ENCODE peak calls at places on chromosomes 1 and 21, in nine cellular contexts. O, B, D, T, E, J, M, N and R are unnamed samples.

GRCh38 chr1:4768553-4768952 is 114.1 kb downstream of the AJAP1 start:
- DNase-seq in M (peak), E (no peak), N (peak), B (no peak), O (no peak), D (no peak), J (no peak), T (no peak), R (no peak)

GRCh38 chr1:2941907-2942306 is 79.4 kb upstream of the ACTRT2 start:
- DNase-seq in O (no peak), B (no peak), N (no peak), D (no peak), T (no peak), E (no peak), J (no peak), M (no peak), R (no peak)

GRCh38 chr1:204286841-204287387 is 72.8 kb downstream of the PLEKHA6 start:
- DNase-seq in D (no peak), N (no peak), T (peak), B (no peak), M (no peak), J (peak), E (peak), O (peak), R (peak)

GRCh38 chr21:46253610-46254124 is 25.1 kb upstream of the LSS start:
- DNase-seq in J (no peak), E (no peak), O (no peak), M (no peak), D (no peak), T (peak), B (no peak), N (no peak), R (peak)

GRCh38 chr1:150577557-150578277 is 1.7 kb downstream of the MCL1 start:
- DNase-seq in M (no peak), D (no peak), O (no peak), T (peak), B (no peak), E (peak), J (no peak), N (peak), R (no peak)

GRCh38 chr1:203644661-203645510 is 18.3 kb downstream of the ATP2B4 start:
- DNase-seq in T (no peak), J (no peak), O (no peak), B (no peak), E (peak), M (peak), D (no peak), N (peak), R (no peak)

GRCh38 chr1:16618719-16619118 is 5.4 kb upstream of the NBPF1 start:
- DNase-seq in M (peak), N (no peak), D (peak), O (no peak), T (no peak), B (no peak), J (no peak), E (no peak), R (no peak)

GRCh38 chr1:56569661-56570060 is 9.7 kb downstream of the PLPP3 start:
- DNase-seq in T (no peak), J (no peak), E (no peak), B (no peak), D (no peak), O (no peak), M (peak), N (no peak), R (no peak)

GRCh38 chr1:169680377-169681019 is 30.9 kb downstream of the SELL start:
- DNase-seq in E (no peak), O (no peak), T (no peak), J (no peak), M (no peak), D (no peak), N (no peak), B (no peak), R (no peak)

GRCh38 chr1:112803906-112804762 is 89.0 kb upstream of the PPM1J start:
- DNase-seq in N (peak), O (peak), B (no peak), J (no peak), D (peak), T (peak), E (peak), M (peak), R (peak)

GRCh38 chr1:226511296-226511695 is 37.3 kb upstream of the STUM start:
- DNase-seq in O (no peak), D (no peak), T (no peak), N (no peak), M (no peak), E (no peak), J (no peak), B (no peak), R (no peak)

GRCh38 chr1:201552941-201553341 is 14.0 kb downstream of the NAV1 start:
- DNase-seq in J (no peak), N (peak), E (peak), T (no peak), D (no peak), M (peak), B (no peak), O (no peak), R (no peak)

GRCh38 chr1:169487561-169487960 is 1.8 kb upstream of the SLC19A2 start:
- DNase-seq in O (no peak), J (no peak), N (no peak), M (no peak), E (peak), T (no peak), B (no peak), D (no peak), R (no peak)

GRCh38 chr1:202189012-202189790 is 4.4 kb upstream of the LGR6 start:
- DNase-seq in J (peak), E (peak), D (peak), N (peak), O (peak), T (peak), M (peak), B (no peak), R (peak)

GRCh38 chr1:36359911-36360310 is 25.8 kb downstream of the STK40 start:
- DNase-seq in T (no peak), J (no peak), B (no peak), D (no peak), O (no peak), E (no peak), M (no peak), N (peak), R (no peak)

GRCh38 chr21:43325036-43325435 is 101.9 kb downstream of the SIK1 start:
- DNase-seq in O (no peak), J (no peak), B (no peak), D (no peak), M (no peak), E (no peak), T (no peak), N (no peak), R (no peak)

GRCh38 chr21:45528981-45529784 is 13.1 kb downstream of the SLC19A1 start:
- DNase-seq in N (no peak), J (no peak), O (no peak), M (no peak), E (no peak), B (no peak), D (peak), T (no peak), R (no peak)

GRCh38 chr1:15196807-15197530 is 43.4 kb downstream of the TMEM51 start:
- DNase-seq in D (no peak), N (no peak), J (no peak), T (peak), O (no peak), M (peak), E (peak), B (no peak), R (no peak)

GRCh38 chr1:111833334-111833733 is 77.6 kb downstream of the DDX20 start:
- DNase-seq in J (no peak), N (no peak), M (peak), O (no peak), B (no peak), E (no peak), D (no peak), T (no peak), R (no peak)

GRCh38 chr1:19596065-19596718 is 47.9 kb upstream of the NBL1 start:
- DNase-seq in M (no peak), E (peak), B (no peak), T (peak), O (no peak), N (no peak), D (peak), J (no peak), R (no peak)

GRCh38 chr1:27862671-27863551 is 9.4 kb upstream of the THEMIS2 start:
- DNase-seq in M (no peak), T (no peak), N (peak), J (no peak), D (no peak), E (no peak), B (peak), O (peak), R (no peak)

GRCh38 chr1:20632386-20632785 is 872 bp upstream of the PINK1 start:
- DNase-seq in O (no peak), J (no peak), D (no peak), M (peak), B (no peak), T (no peak), N (no peak), E (no peak), R (no peak)

GRCh38 chr1:163608969-163609368 is 287.2 kb downstream of the NUF2 start:
- DNase-seq in T (no peak), D (no peak), M (no peak), J (no peak), B (no peak), E (no peak), N (no peak), O (no peak), R (no peak)

GRCh38 chr1:232709339-232709738 is 79.4 kb upstream of the SIPA1L2 start:
- DNase-seq in N (peak), J (no peak), E (no peak), M (no peak), B (no peak), T (peak), D (no peak), O (no peak), R (no peak)

GRCh38 chr1:7299329-7299799 is 471.7 kb upstream of the VAMP3 start:
- DNase-seq in O (no peak), M (peak), B (peak), T (peak), D (peak), J (no peak), E (peak), N (peak), R (no peak)

GRCh38 chr1:209642817-209643216 is 9.4 kb downstream of the LAMB3 start:
- DNase-seq in B (peak), N (no peak), E (no peak), D (no peak), T (peak), J (no peak), M (no peak), O (no peak), R (no peak)

GRCh38 chr21:44463716-44464115 is 8.4 kb downstream of the LRRC3 start:
- DNase-seq in B (no peak), D (peak), T (no peak), O (no peak), M (no peak), E (no peak), N (no peak), J (no peak), R (no peak)

GRCh38 chr1:87834941-87835340 is 506.3 kb downstream of the LMO4 start:
- DNase-seq in J (no peak), M (peak), N (no peak), O (no peak), D (no peak), T (no peak), E (no peak), B (peak), R (no peak)